ENCODE peak calls at places on chromosomes 3 and 15, in four cellular contexts. I, U, Z and M are unnamed samples.
A peak's percentile ranks its signal among the peaks of the same experiment; 100 is the strongest.

GRCh38 chr15:58762731-58763130 is 8.4 kb upstream of the MINDY2 start:
- DNase-seq in U (peak; percentile 43), Z (no peak), I (no peak), M (peak; percentile 36)

GRCh38 chr3:129485681-129486056 is 42.8 kb upstream of the RHO start:
- DNase-seq in I (no peak), U (no peak), Z (no peak), M (no peak)

GRCh38 chr15:83613716-83614115 is 40.2 kb upstream of the ADAMTSL3 start:
- DNase-seq in U (no peak), I (no peak), Z (peak; percentile 84), M (no peak)

GRCh38 chr3:23607184-23607847 is 198.4 kb upstream of the UBE2E1 start:
- DNase-seq in Z (no peak), U (no peak), I (no peak), M (no peak)

GRCh38 chr15:50906954-50907865 is 1.3 kb upstream of the AP4E1 start:
- DNase-seq in Z (peak; percentile 38), U (no peak), I (no peak), M (no peak)

GRCh38 chr3:150050510-150050909 is 79.8 kb upstream of the PFN2 start:
- DNase-seq in Z (no peak), U (no peak), I (no peak), M (no peak)

GRCh38 chr3:52289338-52289746 is 1.7 kb downstream of the GLYCTK start:
- DNase-seq in I (no peak), Z (no peak), U (no peak), M (no peak)

GRCh38 chr15:76337047-76337738 is 620 bp downstream of the ISL2 start:
- DNase-seq in U (no peak), Z (peak; percentile 47), I (no peak), M (no peak)

GRCh38 chr15:59543721-59544547 is 67.6 kb upstream of the GCNT3 start:
- DNase-seq in U (no peak), Z (no peak), I (no peak), M (no peak)

GRCh38 chr15:65245096-65245849 is 34.0 kb upstream of the CILP start:
- DNase-seq in I (no peak), U (no peak), Z (no peak), M (no peak)

GRCh38 chr3:66812126-66812525 is 186.0 kb upstream of the KBTBD8 start:
- DNase-seq in I (no peak), Z (no peak), U (no peak), M (no peak)

GRCh38 chr15:95512906-95513305 is 817.6 kb upstream of the NR2F2 start:
- DNase-seq in Z (no peak), I (no peak), U (no peak), M (no peak)

GRCh38 chr3:123084738-123085237 is 18.0 kb downstream of the PDIA5 start:
- DNase-seq in I (peak; percentile 27), Z (peak; percentile 34), U (no peak), M (no peak)

GRCh38 chr3:66763294-66763693 is 234.8 kb upstream of the KBTBD8 start:
- DNase-seq in U (no peak), Z (no peak), I (no peak), M (no peak)

GRCh38 chr15:49215768-49216739 is 46.0 kb downstream of the GALK2 start:
- DNase-seq in U (no peak), Z (peak; percentile 82), I (peak; percentile 31), M (peak; percentile 64)

GRCh38 chr15:67137951-67138935 is 72.8 kb downstream of the SMAD3 start:
- DNase-seq in U (no peak), Z (no peak), I (no peak), M (no peak)

GRCh38 chr3:197151562-197151961 is 121.9 kb upstream of the MELTF start:
- DNase-seq in Z (peak; percentile 49), U (no peak), I (peak; percentile 2), M (peak; percentile 67)

GRCh38 chr3:62761711-62762110 is 113.5 kb downstream of the CADPS start:
- DNase-seq in Z (no peak), U (no peak), I (no peak), M (no peak)

GRCh38 chr3:107217161-107217560 is 160.1 kb upstream of the CCDC54 start:
- DNase-seq in U (no peak), I (no peak), Z (no peak), M (no peak)

GRCh38 chr15:70262171-70262570 is 164.5 kb upstream of the TLE3 start:
- DNase-seq in Z (no peak), I (no peak), U (no peak), M (peak; percentile 44)

GRCh38 chr3:8840556-8840955 is 71.1 kb upstream of the OXTR start:
- DNase-seq in I (no peak), U (no peak), Z (no peak), M (no peak)

GRCh38 chr3:46368569-46368968 is 2.2 kb upstream of the CCR5 start:
- DNase-seq in U (no peak), I (no peak), Z (no peak), M (no peak)

GRCh38 chr15:90054618-90055097 is 47.6 kb downstream of the IDH2 start:
- DNase-seq in Z (no peak), U (peak; percentile 69), I (peak; percentile 67), M (peak; percentile 83)

GRCh38 chr3:1499694-1500093 is 406.9 kb downstream of the CNTN6 start:
- DNase-seq in U (no peak), Z (no peak), I (no peak), M (no peak)

GRCh38 chr3:152051501-152052404 is 178.3 kb downstream of the SUCNR1 start:
- DNase-seq in U (no peak), Z (no peak), I (peak; percentile 18), M (no peak)

GRCh38 chr3:22308866-22309265 is 557.9 kb upstream of the ZNF385D start:
- DNase-seq in I (no peak), Z (no peak), U (no peak), M (no peak)

GRCh38 chr15:46091860-46092450 is 457.1 kb downstream of the SQOR start:
- DNase-seq in I (peak; percentile 25), U (peak; percentile 13), Z (peak; percentile 39), M (peak; percentile 73)

GRCh38 chr3:195807681-195808121 is 4.0 kb downstream of the MUC4 start:
- DNase-seq in Z (no peak), U (no peak), I (no peak), M (no peak)

GRCh38 chr3:142976621-142977398 is 13.3 kb upstream of the PAQR9 start:
- DNase-seq in Z (peak; percentile 93), U (no peak), I (no peak), M (no peak)

GRCh38 chr15:38610748-38611147 is 46.1 kb upstream of the RASGRP1 start:
- DNase-seq in Z (no peak), U (no peak), I (no peak), M (no peak)

GRCh38 chr15:32833323-32833944 is 115.6 kb downstream of the GREM1 start:
- DNase-seq in U (no peak), Z (no peak), I (no peak), M (no peak)